ENCODE peak calls at places on chromosomes 1 and 21, in four cellular contexts. One of them, this sample, is unnamed.

GRCh38 chr1:93844262-93845045 is 34.6 kb downstream of the DNTTIP2 start:
- DNase-seq in HepG2: peak
- DNase-seq in GM12878: peak
- DNase-seq in K562: peak
- DNase-seq in this sample: peak

GRCh38 chr21:41948404-41948895 is 5.4 kb downstream of the C2CD2 start:
- DNase-seq in HepG2: no peak
- DNase-seq in K562: no peak
- DNase-seq in GM12878: no peak
- DNase-seq in this sample: no peak

GRCh38 chr21:25179116-25179515 is 428.2 kb downstream of the MRPL39 start:
- DNase-seq in GM12878: no peak
- DNase-seq in K562: no peak
- DNase-seq in HepG2: no peak
- DNase-seq in this sample: no peak

GRCh38 chr21:35508389-35508888 is 459.3 kb upstream of the RUNX1 start:
- DNase-seq in GM12878: no peak
- DNase-seq in K562: peak
- DNase-seq in HepG2: peak
- DNase-seq in this sample: no peak

GRCh38 chr1:12525311-12526181 is 92.5 kb downstream of the DHRS3 start:
- DNase-seq in K562: no peak
- DNase-seq in GM12878: no peak
- DNase-seq in HepG2: peak
- DNase-seq in this sample: no peak

GRCh38 chr1:36881541-36881940 is 152.8 kb downstream of the GRIK3 start:
- DNase-seq in GM12878: no peak
- DNase-seq in HepG2: no peak
- DNase-seq in K562: no peak
- DNase-seq in this sample: no peak

GRCh38 chr1:64112281-64112680 is 91.1 kb upstream of the UBE2U start:
- DNase-seq in HepG2: no peak
- DNase-seq in K562: no peak
- DNase-seq in GM12878: no peak
- DNase-seq in this sample: no peak

GRCh38 chr1:117676615-117677130 is 70.8 kb downstream of the TENT5C start:
- DNase-seq in K562: no peak
- DNase-seq in HepG2: no peak
- DNase-seq in GM12878: no peak
- DNase-seq in this sample: no peak

GRCh38 chr1:159945483-159946241 is at the start of gene IGSF9:
- DNase-seq in GM12878: no peak
- DNase-seq in K562: peak
- DNase-seq in HepG2: peak
- DNase-seq in this sample: peak

GRCh38 chr1:217181205-217181746 is 449.6 kb downstream of the GPATCH2 start:
- DNase-seq in K562: no peak
- DNase-seq in HepG2: no peak
- DNase-seq in GM12878: no peak
- DNase-seq in this sample: no peak

GRCh38 chr1:150557813-150558212 is 8.6 kb downstream of the ADAMTSL4 start:
- DNase-seq in GM12878: no peak
- DNase-seq in K562: no peak
- DNase-seq in HepG2: no peak
- DNase-seq in this sample: no peak

GRCh38 chr1:169271094-169271493 is 96.5 kb downstream of the NME7 start:
- DNase-seq in HepG2: no peak
- DNase-seq in K562: no peak
- DNase-seq in GM12878: no peak
- DNase-seq in this sample: no peak

GRCh38 chr1:88647749-88648415 is 36.2 kb upstream of the PKN2 start:
- DNase-seq in K562: no peak
- DNase-seq in GM12878: no peak
- DNase-seq in HepG2: no peak
- DNase-seq in this sample: no peak

GRCh38 chr1:211831558-211832323 is 1.2 kb upstream of the LPGAT1 start:
- DNase-seq in HepG2: no peak
- DNase-seq in K562: no peak
- DNase-seq in GM12878: no peak
- DNase-seq in this sample: no peak

GRCh38 chr1:46205794-46206193 is 2.7 kb downstream of the LURAP1 start:
- DNase-seq in GM12878: no peak
- DNase-seq in HepG2: no peak
- DNase-seq in K562: no peak
- DNase-seq in this sample: no peak

GRCh38 chr1:93600663-93601062 is 81.0 kb downstream of the BCAR3 start:
- DNase-seq in HepG2: no peak
- DNase-seq in K562: no peak
- DNase-seq in GM12878: no peak
- DNase-seq in this sample: no peak

GRCh38 chr1:209486861-209487260 is 96.7 kb upstream of the CAMK1G start:
- DNase-seq in GM12878: no peak
- DNase-seq in HepG2: no peak
- DNase-seq in K562: no peak
- DNase-seq in this sample: no peak

GRCh38 chr1:153963850-153964331 is 554 bp upstream of the SLC39A1 start:
- DNase-seq in GM12878: no peak
- DNase-seq in HepG2: peak
- DNase-seq in K562: no peak
- DNase-seq in this sample: no peak

GRCh38 chr21:33762798-33763572 is 120.7 kb downstream of the ITSN1 start:
- DNase-seq in HepG2: no peak
- DNase-seq in K562: no peak
- DNase-seq in GM12878: no peak
- DNase-seq in this sample: no peak

GRCh38 chr1:20614130-20614579 is 19.1 kb upstream of the PINK1 start:
- DNase-seq in K562: no peak
- DNase-seq in HepG2: no peak
- DNase-seq in GM12878: no peak
- DNase-seq in this sample: no peak

GRCh38 chr1:157025856-157026255 is 19.7 kb downstream of the ARHGEF11 start:
- DNase-seq in GM12878: no peak
- DNase-seq in HepG2: no peak
- DNase-seq in K562: no peak
- DNase-seq in this sample: no peak

GRCh38 chr1:7702365-7702764 is 68.7 kb upstream of the VAMP3 start:
- DNase-seq in HepG2: no peak
- DNase-seq in K562: no peak
- DNase-seq in GM12878: no peak
- DNase-seq in this sample: no peak

GRCh38 chr1:161098161-161099068 is at the start of gene KLHDC9:
- DNase-seq in K562: no peak
- DNase-seq in GM12878: peak
- DNase-seq in HepG2: peak
- DNase-seq in this sample: peak

GRCh38 chr1:69913967-69914366 is 291.4 kb downstream of the LRRC40 start:
- DNase-seq in GM12878: no peak
- DNase-seq in HepG2: no peak
- DNase-seq in K562: no peak
- DNase-seq in this sample: no peak

DNA sequence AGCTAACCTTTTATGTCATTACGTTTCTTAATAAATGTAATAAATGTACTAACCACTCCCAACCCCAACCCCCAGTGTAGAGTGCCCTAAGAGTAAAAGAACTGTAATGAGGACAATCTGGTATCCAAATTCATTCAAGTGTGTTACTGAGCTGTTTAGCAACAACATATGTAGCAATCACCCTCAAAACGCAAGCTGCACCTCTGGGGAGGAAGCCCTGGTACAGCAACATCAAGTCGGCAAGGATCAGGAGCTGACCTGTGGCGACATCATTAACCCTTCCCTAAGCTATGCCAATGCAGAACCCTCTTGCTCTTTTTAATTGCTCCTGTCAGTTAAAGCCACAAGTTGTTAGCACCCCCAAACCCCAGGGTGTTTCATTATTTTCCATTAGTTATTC is 47.1 kb downstream of the STX6 start:
- DNase-seq in HepG2: no peak
- DNase-seq in K562: no peak
- DNase-seq in GM12878: no peak
- DNase-seq in this sample: no peak
- TF ChIP-seq BHLHE40 in HepG2: no peak
- TF ChIP-seq BHLHE40 in K562: no peak
- TF ChIP-seq BHLHE40 in GM12878: no peak
- TF ChIP-seq BHLHE40 in this sample: no peak

GRCh38 chr1:3170566-3171453 is 101.8 kb downstream of the PRDM16 start:
- DNase-seq in HepG2: peak
- DNase-seq in GM12878: no peak
- DNase-seq in K562: peak
- DNase-seq in this sample: peak
- TF ChIP-seq FOXK2 in HepG2: no peak
- TF ChIP-seq FOXK2 in GM12878: no peak
- TF ChIP-seq FOXK2 in K562: no peak
- TF ChIP-seq FOXK2 in this sample: no peak

GRCh38 chr1:186055846-186056245 is 319.2 kb downstream of the TPR start:
- DNase-seq in HepG2: no peak
- DNase-seq in GM12878: no peak
- DNase-seq in K562: no peak
- DNase-seq in this sample: no peak

GRCh38 chr1:186057086-186057485 is 318.0 kb downstream of the TPR start:
- DNase-seq in HepG2: no peak
- DNase-seq in K562: no peak
- DNase-seq in GM12878: no peak
- DNase-seq in this sample: no peak

GRCh38 chr1:186054013-186054412 is 319.8 kb downstream of the HMCN1 start:
- DNase-seq in GM12878: no peak
- DNase-seq in K562: no peak
- DNase-seq in HepG2: no peak
- DNase-seq in this sample: no peak

GRCh38 chr1:186059311-186059710 is 315.7 kb downstream of the TPR start:
- DNase-seq in HepG2: no peak
- DNase-seq in K562: no peak
- DNase-seq in GM12878: no peak
- DNase-seq in this sample: no peak

GRCh38 chr1:186054932-186055331 is 320.1 kb downstream of the TPR start:
- DNase-seq in HepG2: no peak
- DNase-seq in K562: no peak
- DNase-seq in GM12878: no peak
- DNase-seq in this sample: no peak
- TF ChIP-seq BHLHE40 in HepG2: no peak
- TF ChIP-seq BHLHE40 in K562: no peak
- TF ChIP-seq BHLHE40 in GM12878: no peak
- TF ChIP-seq BHLHE40 in this sample: no peak

DNA sequence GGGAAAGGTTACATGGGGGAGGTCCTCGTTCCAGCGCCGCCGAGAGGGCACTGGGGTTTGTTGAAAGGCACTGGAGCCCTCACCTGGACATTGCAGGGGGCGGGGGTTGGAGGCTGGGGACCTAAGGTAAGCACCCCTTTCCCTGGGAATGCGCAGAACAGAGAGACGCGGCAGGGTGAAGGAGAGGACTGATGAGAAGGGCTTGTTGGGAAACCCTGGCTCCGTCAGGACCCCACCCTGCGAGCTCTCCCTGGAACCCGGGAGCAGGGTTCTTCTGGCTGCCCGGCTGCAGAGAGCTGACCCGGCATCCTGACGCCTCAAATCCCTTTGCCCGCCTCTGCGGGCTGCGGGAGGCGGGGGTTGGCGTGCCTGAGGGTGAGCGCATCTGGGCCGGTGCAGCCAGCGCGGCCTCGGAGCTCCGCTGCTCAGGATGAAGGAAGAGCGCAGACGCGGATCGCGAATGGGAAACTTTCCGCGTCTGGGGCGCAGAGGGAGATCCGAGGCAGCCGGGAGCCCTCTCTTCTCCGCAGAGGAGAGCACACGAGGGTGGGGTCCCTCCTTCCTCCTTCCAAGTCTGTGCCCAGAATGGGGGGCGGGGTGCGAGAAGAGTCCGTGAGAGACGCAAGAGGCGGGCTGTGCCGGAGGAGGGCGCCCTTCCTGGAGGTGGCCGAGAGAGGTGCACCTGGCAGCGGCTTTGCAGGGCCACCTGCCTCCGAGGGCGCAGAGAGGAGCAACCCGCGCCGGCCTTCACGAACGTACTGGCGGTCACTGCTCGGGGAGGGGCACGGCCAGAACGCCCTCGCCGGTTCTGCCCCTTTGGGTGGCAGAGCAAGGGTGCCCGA is 2.4 kb downstream of the IGSF21 start:
- DNase-seq in K562: peak
- DNase-seq in GM12878: no peak
- DNase-seq in HepG2: no peak
- DNase-seq in this sample: peak
- TF ChIP-seq FOXK2 in K562: no peak
- TF ChIP-seq FOXK2 in GM12878: no peak
- TF ChIP-seq FOXK2 in HepG2: no peak
- TF ChIP-seq FOXK2 in this sample: no peak

DNA sequence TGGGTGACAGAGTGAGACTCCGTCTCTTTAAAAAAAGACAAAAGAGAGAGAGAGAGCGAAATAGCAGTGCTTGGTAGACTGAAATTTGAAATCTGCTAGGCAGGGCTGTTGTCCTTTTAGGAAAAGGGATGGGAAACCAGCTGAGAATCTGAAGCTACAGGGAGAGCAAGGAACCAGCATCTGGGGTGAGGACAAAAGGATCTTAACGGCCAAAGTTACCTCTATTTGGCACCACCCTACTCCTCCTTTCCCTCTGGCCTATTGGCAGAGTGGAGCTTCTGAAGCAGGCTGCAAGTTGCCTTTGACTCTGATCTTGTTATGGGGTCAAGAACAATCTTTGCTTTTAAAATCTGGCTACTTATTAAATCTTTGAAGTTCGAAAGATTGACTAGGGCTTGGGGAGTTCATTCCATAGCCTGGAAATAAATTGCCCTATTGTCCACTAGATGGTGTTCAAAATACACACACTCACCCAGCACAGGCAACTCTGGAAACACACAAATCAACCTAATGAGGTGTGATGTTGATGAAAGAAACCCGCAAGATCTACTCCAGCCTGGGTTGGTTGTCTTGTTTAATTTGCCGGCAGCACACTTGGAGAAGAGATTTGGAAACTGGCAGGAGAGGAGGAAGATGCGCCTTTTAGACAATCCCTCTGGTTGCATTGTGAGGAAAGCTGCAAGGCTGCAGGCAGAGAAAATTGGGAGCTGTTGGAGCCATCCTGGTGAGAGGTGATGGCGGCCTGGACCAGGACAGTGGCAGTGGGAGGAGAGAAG is 16.5 kb upstream of the PARP1 start:
- DNase-seq in HepG2: no peak
- DNase-seq in K562: no peak
- DNase-seq in GM12878: no peak
- DNase-seq in this sample: peak
- TF ChIP-seq BHLHE40 in HepG2: no peak
- TF ChIP-seq BHLHE40 in K562: no peak
- TF ChIP-seq BHLHE40 in GM12878: no peak
- TF ChIP-seq BHLHE40 in this sample: no peak

GRCh38 chr1:235011064-235011598 is 117.5 kb downstream of the TOMM20 start:
- DNase-seq in GM12878: peak
- DNase-seq in K562: no peak
- DNase-seq in HepG2: no peak
- DNase-seq in this sample: no peak
- TF ChIP-seq FOXK2 in GM12878: no peak
- TF ChIP-seq FOXK2 in K562: no peak
- TF ChIP-seq FOXK2 in HepG2: no peak
- TF ChIP-seq FOXK2 in this sample: no peak

GRCh38 chr1:235063068-235063765 is 65.4 kb downstream of the TOMM20 start:
- DNase-seq in GM12878: no peak
- DNase-seq in K562: no peak
- DNase-seq in HepG2: no peak
- DNase-seq in this sample: no peak
- TF ChIP-seq BHLHE40 in GM12878: no peak
- TF ChIP-seq BHLHE40 in K562: no peak
- TF ChIP-seq BHLHE40 in HepG2: no peak
- TF ChIP-seq BHLHE40 in this sample: no peak